ENCODE peak calls at places on chromosome 15, in eight cellular contexts. G is astrocyte of the spinal cord, R is GM12864, K is GM06990, D is GM12865, M is testis, X is GM12878, I is GM23338. Y is an unnamed sample.

GRCh38 chr15:45802140-45802539 is 167.3 kb downstream of the SQOR start:
- DNase-seq in K (no peak), X (no peak), M (no peak), G (no peak), D (no peak), R (no peak), I (no peak), Y (no peak)

GRCh38 chr15:93035953-93036810 is 52.8 kb downstream of the RGMA start:
- DNase-seq in I (peak), D (peak), M (peak), K (no peak), R (no peak), G (no peak), X (no peak), Y (peak)

GRCh38 chr15:37814847-37815246 is 119.6 kb upstream of the TMCO5A start:
- DNase-seq in K (no peak), X (no peak), I (no peak), G (no peak), R (no peak), D (no peak), M (no peak), Y (no peak)

GRCh38 chr15:74889390-74889881 is 406 bp upstream of the MPI start:
- DNase-seq in R (no peak), X (no peak), I (peak), K (no peak), G (no peak), M (peak), D (no peak), Y (no peak)

GRCh38 chr15:96237002-96237401 is 93.5 kb upstream of the NR2F2 start:
- DNase-seq in X (no peak), I (no peak), R (no peak), K (no peak), G (no peak), M (no peak), D (no peak), Y (no peak)

GRCh38 chr15:95610945-95611344 is 719.6 kb upstream of the NR2F2 start:
- DNase-seq in M (no peak), D (no peak), R (no peak), I (no peak), G (no peak), X (no peak), K (no peak), Y (no peak)

GRCh38 chr15:63291507-63291906 is 14.1 kb downstream of the APH1B start:
- DNase-seq in X (no peak), G (peak), M (no peak), D (no peak), I (no peak), R (no peak), K (no peak), Y (no peak)

GRCh38 chr15:45457215-45457614 is 65.3 kb downstream of the SLC30A4 start:
- DNase-seq in G (no peak), I (peak), D (no peak), R (no peak), K (no peak), M (no peak), X (no peak), Y (no peak)

GRCh38 chr15:70376929-70377691 is 279.4 kb upstream of the TLE3 start:
- DNase-seq in M (peak), R (no peak), I (peak), D (no peak), G (peak), X (no peak), K (no peak), Y (no peak)

GRCh38 chr15:51310064-51310463 is 28.3 kb downstream of the CYP19A1 start:
- DNase-seq in K (no peak), G (peak), D (no peak), R (no peak), I (no peak), X (no peak), M (no peak), Y (no peak)

GRCh38 chr15:98923159-98923558 is 84.4 kb downstream of the PGPEP1L start:
- DNase-seq in G (no peak), R (no peak), X (no peak), K (no peak), D (no peak), M (peak), I (no peak), Y (no peak)

GRCh38 chr15:73936181-73936580 is 9.9 kb downstream of the LOXL1 start:
- DNase-seq in I (peak), D (no peak), X (no peak), M (no peak), G (peak), K (no peak), R (no peak), Y (no peak)

GRCh38 chr15:52013151-52013791 is 5.7 kb upstream of the MAPK6 start:
- DNase-seq in M (no peak), D (peak), X (no peak), K (peak), I (no peak), R (no peak), G (peak), Y (peak)

GRCh38 chr15:51380999-51381806 is 39.7 kb downstream of the GLDN start:
- DNase-seq in K (no peak), D (peak), R (peak), M (peak), I (peak), G (peak), X (peak), Y (peak)

GRCh38 chr15:36458406-36458805 is 121.0 kb upstream of the CDIN1 start:
- DNase-seq in D (no peak), R (no peak), I (peak), G (peak), X (no peak), M (no peak), K (no peak), Y (no peak)

GRCh38 chr15:100043069-100043641 is 298.6 kb downstream of the ADAMTS17 start:
- DNase-seq in K (no peak), I (no peak), D (no peak), G (peak), M (no peak), X (no peak), R (no peak), Y (no peak)

GRCh38 chr15:63902671-63903035 is 68.9 kb upstream of the HERC1 start:
- DNase-seq in I (no peak), M (no peak), G (no peak), R (no peak), K (no peak), X (no peak), D (no peak), Y (no peak)

GRCh38 chr15:46409879-46410278 is 775.0 kb downstream of the SQOR start:
- DNase-seq in M (no peak), D (no peak), G (no peak), R (no peak), K (no peak), X (no peak), I (no peak), Y (no peak)

GRCh38 chr15:35121611-35122359 is 36.7 kb upstream of the NANOGP8 start:
- DNase-seq in I (no peak), D (no peak), M (peak), K (no peak), X (no peak), R (no peak), G (no peak), Y (no peak)

GRCh38 chr15:100768501-100768931 is 111.1 kb upstream of the ALDH1A3 start:
- DNase-seq in R (no peak), I (no peak), K (no peak), G (no peak), D (no peak), M (no peak), X (no peak), Y (no peak)

DNA sequence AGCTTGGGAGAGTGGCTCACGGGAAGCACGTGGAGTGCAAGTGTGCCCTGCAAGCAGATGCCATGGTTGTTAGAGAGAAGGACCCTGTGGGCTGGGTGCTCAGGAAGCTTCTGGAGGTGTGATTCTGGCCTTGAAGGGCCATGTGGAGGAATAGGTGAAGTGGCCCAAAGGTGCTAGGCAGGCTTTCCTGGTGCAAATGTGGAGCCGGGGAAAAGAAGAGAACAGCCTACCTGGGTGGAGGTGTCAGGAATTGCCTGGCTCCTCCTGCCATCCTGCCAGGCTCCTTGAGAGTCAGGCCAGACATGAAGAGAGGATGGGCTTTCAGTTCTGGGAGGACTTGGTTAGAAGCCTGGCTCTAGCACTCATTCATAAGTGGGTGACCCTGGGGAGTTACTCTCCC is 23.4 kb downstream of the ITGA11 start:
- DNase-seq in I (no peak), G (no peak), R (no peak), M (no peak), D (no peak), X (no peak), K (no peak), Y (no peak)
- TF ChIP-seq CTCF in I (no peak), G (no peak), R (no peak), M (no peak), D (no peak), X (no peak), K (no peak), Y (no peak)

GRCh38 chr15:77656294-77656693 is 23.6 kb upstream of the LINGO1 start:
- DNase-seq in D (no peak), I (no peak), R (no peak), G (no peak), X (no peak), M (no peak), K (no peak), Y (no peak)

GRCh38 chr15:77654975-77655374 is 22.3 kb upstream of the LINGO1 start:
- DNase-seq in R (no peak), G (no peak), M (no peak), K (no peak), X (no peak), I (peak), D (no peak), Y (no peak)

GRCh38 chr15:77657629-77658238 is 25.0 kb upstream of the LINGO1 start:
- DNase-seq in R (no peak), X (no peak), I (no peak), M (peak), K (no peak), G (no peak), D (no peak), Y (no peak)

GRCh38 chr15:77664428-77664827 is 31.7 kb upstream of the LINGO1 start:
- DNase-seq in M (no peak), D (no peak), K (no peak), R (no peak), X (no peak), I (peak), G (no peak), Y (no peak)

GRCh38 chr15:77659350-77660321 is 26.9 kb upstream of the LINGO1 start:
- DNase-seq in R (no peak), X (no peak), D (peak), I (peak), G (peak), K (no peak), M (peak), Y (peak)
- TF ChIP-seq CTCF in R (peak), X (peak), D (peak), I (peak), G (peak), K (peak), M (no peak), Y (peak)

DNA sequence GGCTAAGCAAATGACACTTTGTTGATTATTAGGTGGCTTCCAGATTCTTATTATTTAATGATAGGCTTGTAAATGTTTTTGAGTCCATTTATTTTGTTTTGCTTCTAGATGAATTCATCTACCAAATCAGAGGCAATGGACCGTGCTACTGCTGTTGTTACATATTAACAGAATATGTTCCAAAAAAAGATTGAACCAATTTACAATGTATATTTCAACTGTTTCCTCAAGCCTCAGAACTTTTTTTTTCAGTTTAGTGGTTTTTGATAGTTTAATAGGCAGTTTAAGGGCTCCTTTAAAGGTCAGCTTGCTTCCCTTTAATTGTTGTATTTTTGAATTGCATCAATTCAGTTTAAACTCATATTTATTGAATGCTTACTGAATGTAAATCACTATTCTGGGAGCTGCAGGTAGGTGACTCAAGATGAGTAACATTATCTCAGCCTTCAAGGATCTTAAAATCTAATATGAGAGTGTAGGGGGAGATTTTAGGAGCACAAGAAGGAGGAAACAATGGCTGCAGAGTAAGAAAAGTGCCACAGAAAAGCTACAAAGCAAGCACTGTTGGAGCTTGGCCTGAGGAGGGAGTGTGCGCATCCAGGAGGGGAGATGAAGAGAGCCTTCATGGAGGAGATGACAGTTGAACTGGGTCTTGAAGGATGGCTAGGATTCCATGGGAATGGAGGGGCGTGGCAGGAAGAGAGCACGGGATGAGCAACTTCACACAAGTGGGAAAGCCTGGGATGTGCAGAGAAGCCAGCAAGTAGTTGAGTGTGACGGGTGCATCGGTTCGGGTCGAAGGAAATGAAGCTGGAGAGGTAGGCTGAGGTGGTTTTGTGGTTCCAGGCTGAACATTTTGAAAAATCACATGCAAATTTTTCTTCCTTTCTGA is 14.7 kb downstream of the MAP2K1 start:
- DNase-seq in R (no peak), I (peak), X (no peak), K (peak), M (no peak), D (peak), G (no peak), Y (no peak)
- TF ChIP-seq CTCF in R (peak), I (peak), X (peak), K (peak), M (no peak), D (no peak), G (no peak), Y (peak)

GRCh38 chr15:85414495-85414894 is 34.1 kb downstream of the AKAP13 start:
- DNase-seq in G (peak), M (no peak), X (no peak), I (no peak), R (no peak), K (no peak), D (peak), Y (peak)
- TF ChIP-seq CTCF in G (no peak), M (no peak), X (peak), I (no peak), R (peak), K (no peak), D (peak), Y (peak)

DNA sequence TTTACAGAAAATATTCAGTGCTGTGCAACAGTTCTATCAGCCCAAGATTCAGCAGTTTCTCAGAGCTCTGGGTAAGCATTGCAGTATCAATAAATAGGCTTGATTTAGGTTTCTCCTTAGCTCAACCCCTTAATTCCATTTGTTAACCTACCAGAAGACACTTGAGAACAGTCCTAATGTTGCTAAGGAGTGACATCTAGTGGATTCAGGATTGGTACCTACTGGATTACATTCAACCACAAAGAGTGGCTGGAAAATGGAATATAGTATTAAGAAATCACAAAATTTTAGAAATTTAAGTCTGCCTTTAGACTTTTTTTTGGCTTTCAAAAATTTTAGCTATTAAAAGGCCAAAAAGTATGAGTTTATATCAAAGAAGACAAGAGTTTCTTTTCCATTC is 34.7 kb downstream of the POLG start:
- DNase-seq in M (no peak), G (peak), X (no peak), I (no peak), D (no peak), R (no peak), K (no peak), Y (no peak)
- TF ChIP-seq CTCF in M (no peak), G (peak), X (no peak), I (no peak), D (no peak), R (no peak), K (no peak), Y (no peak)

DNA sequence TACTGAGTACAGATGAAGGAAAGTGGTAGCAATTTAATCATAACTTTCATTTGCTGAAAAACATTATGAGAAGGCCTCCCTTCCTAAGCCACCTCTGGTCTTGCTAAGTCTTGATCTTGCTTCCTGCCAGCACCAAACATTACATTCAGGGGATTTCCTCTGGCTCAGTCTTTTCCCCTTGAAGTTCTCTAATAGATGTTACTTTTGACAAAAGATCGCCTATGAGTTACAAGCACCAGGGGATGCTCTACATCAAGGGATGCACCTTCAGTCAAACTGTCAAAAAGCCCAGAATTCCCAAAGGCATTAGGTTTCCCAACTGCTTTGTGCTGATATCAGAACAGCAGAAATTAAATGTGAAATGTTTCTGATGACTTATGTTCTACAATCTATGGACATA is 47.3 kb downstream of the AQP9 start:
- DNase-seq in D (peak), G (no peak), K (no peak), M (no peak), I (no peak), X (no peak), R (no peak), Y (peak)
- TF ChIP-seq CTCF in D (no peak), G (peak), K (peak), M (no peak), I (peak), X (no peak), R (no peak), Y (no peak)

DNA sequence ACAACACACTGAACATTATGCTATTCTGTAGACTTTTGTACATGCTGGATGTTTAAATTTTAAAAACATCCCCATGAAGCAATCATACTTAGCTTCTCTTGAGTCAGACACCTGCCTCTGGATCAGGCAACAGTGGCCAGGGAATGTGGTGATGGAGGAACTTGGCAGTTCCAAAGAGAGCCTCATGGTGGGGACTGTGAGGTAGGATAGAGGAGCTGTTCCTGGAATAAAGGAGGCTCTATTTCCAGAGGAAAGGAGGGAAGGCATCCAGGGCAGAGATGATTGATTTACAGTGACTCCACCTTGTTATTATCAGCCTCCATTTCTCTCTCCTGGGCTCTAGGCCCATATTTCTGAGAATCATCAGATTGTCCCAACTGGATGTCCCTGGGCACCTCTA is 35.0 kb upstream of the ABHD17C start:
- DNase-seq in K (no peak), G (peak), X (no peak), M (peak), D (no peak), R (no peak), I (peak), Y (no peak)
- TF ChIP-seq CTCF in K (no peak), G (peak), X (peak), M (no peak), D (no peak), R (no peak), I (peak), Y (no peak)

DNA sequence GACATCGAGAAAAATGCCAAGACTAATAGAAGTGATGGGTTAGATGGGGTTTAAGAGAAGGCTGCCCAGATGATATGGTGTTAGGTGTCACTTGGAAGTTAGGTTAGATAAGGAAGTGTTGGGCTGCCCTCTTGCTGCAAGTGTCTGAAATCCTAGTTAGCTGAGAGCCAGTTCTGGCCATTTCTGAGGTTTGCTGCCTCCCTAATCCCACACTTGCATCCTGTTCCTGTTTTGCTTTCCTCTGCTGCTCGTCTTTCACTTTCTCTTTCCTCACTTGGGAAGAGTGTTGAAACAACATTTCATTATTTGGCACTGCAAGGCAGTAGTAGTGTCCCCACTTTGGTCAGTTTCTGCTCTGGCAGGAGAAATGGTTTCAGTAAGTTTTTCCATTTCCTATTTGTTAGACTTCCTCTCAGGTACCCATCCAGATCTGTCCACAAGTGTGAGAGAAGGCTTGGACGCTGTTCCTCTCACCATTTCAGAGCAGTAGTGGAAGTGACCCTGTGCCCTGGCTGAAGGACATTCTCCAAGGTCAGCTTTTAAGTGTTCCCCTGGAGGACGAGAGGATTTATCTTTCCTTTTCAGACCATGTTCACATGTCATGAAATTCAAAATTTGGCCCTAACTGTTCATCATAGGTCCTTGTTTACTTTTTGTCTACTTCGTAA is 93.3 kb downstream of the ADAMTSL3 start:
- DNase-seq in K (no peak), R (no peak), I (peak), G (no peak), M (peak), D (peak), X (no peak), Y (no peak)
- TF ChIP-seq CTCF in K (no peak), R (no peak), I (peak), G (peak), M (peak), D (no peak), X (no peak), Y (no peak)

DNA sequence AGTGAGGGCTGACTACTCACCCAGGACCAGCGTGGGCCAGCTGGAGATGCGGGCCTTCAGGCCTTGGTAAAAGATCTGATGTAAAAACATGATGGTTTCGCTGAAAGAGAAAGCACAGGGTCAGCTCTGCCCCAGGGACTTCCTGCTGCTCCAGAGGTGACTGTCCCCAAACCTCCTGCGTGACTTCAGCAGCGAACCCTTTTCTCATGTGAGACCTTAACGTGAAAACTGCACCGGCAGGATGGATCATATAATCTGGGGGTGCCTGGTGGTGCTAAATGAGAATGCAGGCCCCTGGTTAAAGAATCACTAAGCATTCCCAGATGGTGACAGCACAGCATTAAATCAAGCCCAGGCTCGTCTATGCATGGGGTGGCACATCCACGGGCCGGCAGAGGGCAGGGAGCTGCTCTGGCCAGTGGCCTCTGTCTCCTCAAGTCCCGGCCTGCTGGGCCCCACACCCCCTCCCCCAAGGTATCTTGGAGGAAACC is 55.4 kb downstream of the RASGRF1 start:
- DNase-seq in G (no peak), D (peak), M (no peak), X (peak), R (peak), I (peak), K (no peak), Y (no peak)
- TF ChIP-seq CTCF in G (peak), D (peak), M (peak), X (peak), R (peak), I (peak), K (peak), Y (no peak)